ENCODE peak calls at places on chromosomes 4 and X, in seven cellular contexts. Y, C, M, B, X, U and Z are unnamed samples.

GRCh38 chr4:128288689-128289106 is 1.1 kb upstream of the PGRMC2 start:
- DNase-seq in X (peak), C (no peak), U (peak), M (peak), Y (peak), B (no peak), Z (no peak)

GRCh38 chr4:174520655-174521054 is 1.6 kb downstream of the HPGD start:
- DNase-seq in C (no peak), X (no peak), M (no peak), U (no peak), B (no peak), Y (no peak), Z (no peak)

GRCh38 chr4:19259920-19260319 is 991.8 kb upstream of the SLIT2 start:
- DNase-seq in Y (no peak), M (no peak), U (no peak), X (no peak), B (no peak), C (no peak), Z (no peak)

GRCh38 chr4:7909966-7910720 is 29.5 kb downstream of the AFAP1 start:
- DNase-seq in U (no peak), M (no peak), X (peak), Y (no peak), C (peak), B (no peak), Z (peak)

GRCh38 chrX:77174680-77175336 is 272.4 kb upstream of the FGF16 start:
- DNase-seq in C (no peak), U (no peak), X (no peak), Y (no peak), B (no peak), M (no peak), Z (no peak)

GRCh38 chr4:150710770-150711375 is 128.9 kb downstream of the MAB21L2 start:
- DNase-seq in Y (no peak), C (no peak), X (no peak), M (no peak), B (no peak), U (no peak), Z (no peak)

GRCh38 chrX:134601240-134601639 is 57.0 kb downstream of the PLAC1 start:
- DNase-seq in Y (no peak), M (no peak), X (peak), C (peak), B (no peak), U (no peak), Z (no peak)

GRCh38 chr4:47716017-47716416 is 121.8 kb downstream of the CORIN start:
- DNase-seq in X (no peak), M (no peak), U (no peak), B (no peak), Y (no peak), C (no peak), Z (no peak)

GRCh38 chr4:186719925-186720694 is 3.5 kb downstream of the FAT1 start:
- DNase-seq in U (no peak), X (peak), M (no peak), B (no peak), Y (no peak), C (peak), Z (no peak)

GRCh38 chr4:132065940-132066495 is 1083.1 kb upstream of the PCDH10 start:
- DNase-seq in X (no peak), Y (no peak), B (no peak), U (no peak), M (no peak), C (no peak), Z (no peak)

GRCh38 chrX:22063284-22063683 is 31.2 kb downstream of the PHEX start:
- DNase-seq in X (no peak), Y (no peak), U (no peak), C (no peak), M (peak), B (peak), Z (no peak)

GRCh38 chr4:157978680-157979361 is 194.0 kb downstream of the GASK1B start:
- DNase-seq in B (peak), Y (no peak), U (peak), C (peak), X (peak), M (peak), Z (peak)

GRCh38 chrX:22666441-22666840 is 333.3 kb upstream of the DDX53 start:
- DNase-seq in Y (no peak), B (peak), X (no peak), U (no peak), M (peak), C (peak), Z (no peak)

GRCh38 chr4:67104145-67104544 is 441.2 kb downstream of the CENPC start:
- DNase-seq in Y (no peak), B (no peak), C (no peak), M (no peak), X (no peak), U (peak), Z (no peak)

GRCh38 chr4:139822391-139822790 is 156.8 kb downstream of the MGST2 start:
- DNase-seq in Y (no peak), B (no peak), U (no peak), C (no peak), M (no peak), X (peak), Z (no peak)

GRCh38 chr4:102318526-102318925 is 26.8 kb downstream of the SLC39A8 start:
- DNase-seq in B (no peak), Y (no peak), X (no peak), C (no peak), M (no peak), U (no peak), Z (no peak)

GRCh38 chr4:160848489-160848888 is 1315.3 kb downstream of the FSTL5 start:
- DNase-seq in C (no peak), Y (no peak), B (no peak), U (no peak), M (no peak), X (no peak), Z (no peak)

GRCh38 chr4:183266386-183266785 is 53.7 kb downstream of the CLDN22 start:
- DNase-seq in U (no peak), M (no peak), X (no peak), C (peak), B (no peak), Y (no peak), Z (no peak)

GRCh38 chr4:98506462-98507132 is 151.8 kb downstream of the TSPAN5 start:
- DNase-seq in C (no peak), Y (no peak), U (no peak), X (no peak), M (no peak), B (no peak), Z (no peak)

GRCh38 chr4:3312362-3312761 is 19.5 kb downstream of the RGS12 start:
- DNase-seq in X (no peak), B (no peak), C (no peak), Y (no peak), M (no peak), U (no peak), Z (no peak)

GRCh38 chr4:38311495-38311894 is 351.3 kb downstream of the PTTG2 start:
- DNase-seq in X (no peak), B (no peak), U (no peak), Y (no peak), C (no peak), M (no peak), Z (no peak)

GRCh38 chrX:9222299-9222698 is 188.4 kb upstream of the FAM9B start:
- DNase-seq in U (no peak), X (no peak), Y (no peak), M (no peak), C (no peak), B (no peak), Z (no peak)

GRCh38 chr4:82430193-82431025 is at the start of the genes ENOPH1 and HNRNPDL:
- DNase-seq in B (peak), U (peak), X (peak), C (peak), M (peak), Y (peak), Z (peak)

GRCh38 chrX:47241201-47242011 is 8.6 kb downstream of the USP11 start:
- DNase-seq in C (no peak), M (no peak), U (no peak), X (no peak), Y (no peak), B (no peak), Z (no peak)

GRCh38 chr4:152408514-152409327 is 127.2 kb downstream of the FBXW7 start:
- DNase-seq in B (peak), X (peak), Y (no peak), M (no peak), U (no peak), C (peak), Z (no peak)

GRCh38 chr4:72505314-72505744 is 63.7 kb downstream of the ADAMTS3 start:
- DNase-seq in X (peak), C (peak), B (peak), U (no peak), Y (no peak), M (no peak), Z (no peak)

GRCh38 chr4:52850406-52851119 is 11.6 kb upstream of the RASL11B start:
- DNase-seq in B (no peak), C (no peak), U (no peak), M (no peak), X (no peak), Y (no peak), Z (no peak)

GRCh38 chrX:153600032-153600373 is 1.1 kb upstream of the CCNQ start:
- DNase-seq in X (peak), C (peak), Y (no peak), B (no peak), U (no peak), M (no peak), Z (no peak)

GRCh38 chrX:19343085-19343461 is 654 bp upstream of the PDHA1 start:
- DNase-seq in X (no peak), M (no peak), U (no peak), B (no peak), Y (no peak), C (no peak), Z (no peak)

GRCh38 chr4:109015413-109015810 is 252.6 kb upstream of the ETNPPL start:
- DNase-seq in U (no peak), X (no peak), B (no peak), Y (no peak), M (no peak), C (no peak), Z (no peak)

GRCh38 chr4:148434075-148434773 is 8.0 kb downstream of the NR3C2 start:
- DNase-seq in M (no peak), Y (no peak), X (no peak), C (no peak), B (no peak), U (no peak), Z (no peak)

GRCh38 chr4:171484681-171485080 is 328.5 kb upstream of the GALNTL6 start:
- DNase-seq in X (no peak), C (no peak), B (no peak), Y (no peak), M (no peak), U (no peak), Z (no peak)

GRCh38 chr4:174154455-174154854 is 129.0 kb downstream of the FBXO8 start:
- DNase-seq in B (no peak), M (no peak), Y (no peak), X (peak), C (peak), U (no peak), Z (no peak)

GRCh38 chrX:153830632-153831434 is 489 bp upstream of the PDZD4 start:
- DNase-seq in U (no peak), M (no peak), B (peak), Y (no peak), C (peak), X (no peak), Z (no peak)

GRCh38 chr4:40199999-40200880 is 3.4 kb downstream of the RHOH start:
- DNase-seq in M (peak), U (no peak), C (no peak), X (peak), B (no peak), Y (peak), Z (no peak)

GRCh38 chr4:37908488-37909343 is 17.8 kb downstream of the TBC1D1 start:
- DNase-seq in M (no peak), C (peak), X (no peak), B (no peak), Y (no peak), U (no peak), Z (no peak)